ENCODE peak calls at places on chromosomes 11 and 22, in ten cellular contexts. B is ELF-1; I is mucosa of descending colon; D is NCI-H1105 treated with DMSO at 0.1 percent for 48 hours; L is CD8-positive, alpha-beta memory T cell; E is activated T-cell treated with anti-CD3 and anti-CD28 coated beads for 1 hour; G is stimulated activated CD4-positive, alpha-beta T cell treated with anti-CD3 and anti-CD28 coated beads, Interleukin-12 subunit alpha, Interleukin-12 subunit beta, amount 100 ng/mL, for 48 hours; W is chondrocyte; J is uterus; A is HEK293T. P is an unnamed sample.

GRCh38 chr11:70590356-70590991 is 192.1 kb downstream of the CTTN start:
- DNase-seq in B (no peak), I (no peak), D (no peak), L (no peak), E (no peak), G (no peak), W (no peak), J (no peak), A (no peak), P (no peak)

GRCh38 chr22:19951351-19951750 is 9.7 kb upstream of the TXNRD2 start:
- DNase-seq in B (no peak), I (no peak), D (no peak), L (no peak), E (no peak), G (no peak), W (peak; percentile 35), J (no peak), A (no peak), P (no peak)

GRCh38 chr11:115890500-115890899 is 386.3 kb upstream of the CADM1 start:
- DNase-seq in B (no peak), I (no peak), D (no peak), L (no peak), E (no peak), G (no peak), W (no peak), J (no peak), A (no peak), P (no peak)

GRCh38 chr11:47991266-47991830 is 11.0 kb downstream of the PTPRJ start:
- DNase-seq in B (no peak), I (peak; percentile 48), D (peak; percentile 74), L (no peak), E (no peak), G (no peak), W (peak; percentile 14), J (no peak), A (no peak), P (no peak)

GRCh38 chr11:75557649-75558494 is 4.2 kb upstream of the SERPINH1 start:
- DNase-seq in B (no peak), I (peak; percentile 33), D (no peak), L (no peak), E (no peak), G (no peak), W (no peak), J (peak; percentile 84), A (no peak), P (no peak)

GRCh38 chr11:44892843-44893242 is 57.8 kb downstream of the TP53I11 start:
- DNase-seq in B (no peak), I (no peak), D (no peak), L (no peak), E (no peak), G (no peak), W (no peak), J (no peak), A (no peak), P (no peak)

GRCh38 chr11:93278976-93279375 is 51.6 kb upstream of the DEUP1 start:
- DNase-seq in B (no peak), I (no peak), D (no peak), L (no peak), E (no peak), G (no peak), W (no peak), J (no peak), A (peak; percentile 19), P (no peak)

GRCh38 chr22:31477329-31477728 is 12.3 kb downstream of the EIF4ENIF1 start:
- DNase-seq in B (no peak), I (peak; percentile 22), D (no peak), L (no peak), E (no peak), G (no peak), W (no peak), J (no peak), A (no peak), P (no peak)

GRCh38 chr11:116312560-116313340 is 460.0 kb downstream of the BUD13 start:
- DNase-seq in B (no peak), I (peak; percentile 64), D (peak; percentile 98), L (no peak), E (no peak), G (no peak), W (no peak), J (peak; percentile 58), A (no peak), P (no peak)

GRCh38 chr11:116636341-116636968 is 136.3 kb downstream of the BUD13 start:
- DNase-seq in B (no peak), I (no peak), D (no peak), L (no peak), E (no peak), G (no peak), W (no peak), J (no peak), A (no peak), P (no peak)

GRCh38 chr11:26867286-26867685 is 126.6 kb upstream of the FIBIN start:
- DNase-seq in B (no peak), I (no peak), D (no peak), L (no peak), E (no peak), G (no peak), W (no peak), J (no peak), A (no peak), P (no peak)

GRCh38 chr11:130449996-130450419 is 1.6 kb downstream of the ADAMTS15 start:
- DNase-seq in B (peak; percentile 94), I (peak; percentile 67), D (no peak), L (no peak), E (no peak), G (no peak), W (no peak), J (peak; percentile 89), A (no peak), P (no peak)

GRCh38 chr22:19378362-19378711 is 53.2 kb downstream of the HIRA start:
- DNase-seq in B (no peak), I (no peak), D (no peak), L (no peak), E (no peak), G (no peak), W (no peak), J (no peak), A (no peak), P (no peak)

GRCh38 chr22:29855611-29856181 is 17.6 kb upstream of the ASCC2 start:
- DNase-seq in B (no peak), I (no peak), D (no peak), L (no peak), E (no peak), G (no peak), W (no peak), J (no peak), A (no peak), P (no peak)

GRCh38 chr22:47631571-47632102 is 869.2 kb downstream of the TBC1D22A start:
- DNase-seq in B (no peak), I (no peak), D (peak; percentile 89), L (no peak), E (no peak), G (no peak), W (no peak), J (no peak), A (no peak), P (peak; percentile 39)

GRCh38 chr22:37032535-37033460 is 13.3 kb downstream of the MPST start:
- DNase-seq in B (peak; percentile 44), I (peak; percentile 88), D (no peak), L (no peak), E (no peak), G (no peak), W (no peak), J (peak; percentile 64), A (no peak), P (no peak)

GRCh38 chr22:36846271-36846670 is 14.5 kb upstream of the NCF4 start:
- DNase-seq in B (no peak), I (no peak), D (no peak), L (no peak), E (no peak), G (no peak), W (no peak), J (no peak), A (no peak), P (no peak)

GRCh38 chr11:125201525-125202121 is 37.1 kb downstream of the PKNOX2 start:
- DNase-seq in B (no peak), I (no peak), D (no peak), L (no peak), E (no peak), G (no peak), W (no peak), J (peak; percentile 56), A (no peak), P (no peak)

GRCh38 chr11:44110231-44110679 is 14.8 kb downstream of the EXT2 start:
- DNase-seq in B (peak; percentile 42), I (peak; percentile 76), D (peak; percentile 56), L (peak; percentile 33), E (peak; percentile 39), G (peak; percentile 37), W (no peak), J (peak; percentile 37), A (peak; percentile 74), P (no peak)

GRCh38 chr11:66868082-66868725 is 11.3 kb downstream of the LRFN4 start:
- DNase-seq in B (no peak), I (no peak), D (no peak), L (no peak), E (no peak), G (no peak), W (no peak), J (no peak), A (no peak), P (no peak)

GRCh38 chr11:35919244-35919643 is 24.6 kb upstream of the LDLRAD3 start:
- DNase-seq in B (no peak), I (no peak), D (peak; percentile 36), L (no peak), E (no peak), G (no peak), W (no peak), J (no peak), A (no peak), P (no peak)

GRCh38 chr22:21980547-21980946 is 2.0 kb downstream of the TOP3B start:
- DNase-seq in B (no peak), I (no peak), D (no peak), L (no peak), E (no peak), G (no peak), W (no peak), J (no peak), A (no peak), P (no peak)

P was measured in Panc1.